ENCODE peak calls at places on chromosome 21, in ten cellular contexts. L is pancreas; N is CD8-positive, alpha-beta T cell; A is GM23338; R is heart left ventricle; C is neural progenitor cell; I is psoas muscle; U is PC-9; S is H9; T is IMR-90. H is an unnamed sample.

GRCh38 chr21:18940791-18941190 is 537.2 kb upstream of the TMPRSS15 start:
- DNase-seq in C (no peak), N (no peak), R (no peak), I (no peak), T (no peak), L (no peak), A (no peak), S (no peak), U (no peak), H (no peak)

GRCh38 chr21:46317710-46318463 is 5.8 kb downstream of the C21orf58 start:
- DNase-seq in S (peak), L (peak), U (peak), C (peak), I (no peak), R (peak), A (peak), T (no peak), N (no peak), H (no peak)

GRCh38 chr21:28516996-28517592 is 475.6 kb downstream of the LTN1 start:
- DNase-seq in C (peak), L (peak), A (peak), N (peak), I (peak), R (peak), T (no peak), S (peak), U (peak), H (no peak)

GRCh38 chr21:25342811-25343210 is 264.5 kb downstream of the MRPL39 start:
- DNase-seq in R (no peak), T (peak), A (no peak), N (no peak), U (no peak), C (no peak), I (no peak), S (no peak), L (no peak), H (no peak)

GRCh38 chr21:30336596-30336995 is 898 bp downstream of the KRTAP27-1 start:
- DNase-seq in I (no peak), A (no peak), N (no peak), C (no peak), R (no peak), T (no peak), U (no peak), S (no peak), L (no peak), H (no peak)

GRCh38 chr21:21200939-21201610 is 202.9 kb downstream of the NCAM2 start:
- DNase-seq in S (no peak), R (no peak), L (no peak), N (no peak), U (no peak), C (no peak), A (no peak), I (no peak), T (peak), H (no peak)

GRCh38 chr21:37225440-37225839 is 41.7 kb downstream of the VPS26C start:
- DNase-seq in A (no peak), R (no peak), S (no peak), C (no peak), I (no peak), U (no peak), T (no peak), N (peak), L (no peak), H (no peak)

GRCh38 chr21:28871388-28872015 is 121.2 kb downstream of the LTN1 start:
- DNase-seq in C (no peak), I (no peak), U (no peak), S (no peak), A (no peak), R (no peak), T (peak), N (no peak), L (no peak), H (no peak)

GRCh38 chr21:46226146-46226545 is 2.4 kb downstream of the LSS start:
- DNase-seq in N (no peak), I (no peak), A (no peak), R (no peak), T (peak), U (no peak), S (no peak), L (no peak), C (no peak), H (no peak)

GRCh38 chr21:15037894-15038293 is 26.9 kb downstream of the NRIP1 start:
- DNase-seq in N (no peak), L (no peak), A (no peak), U (no peak), S (no peak), I (no peak), R (no peak), C (no peak), T (no peak), H (no peak)

GRCh38 chr21:8989261-8989882 is 1532.0 kb upstream of the TPTE start:
- DNase-seq in R (no peak), A (peak), L (no peak), T (no peak), C (no peak), S (no peak), I (no peak), U (no peak), N (no peak), H (no peak)

GRCh38 chr21:37593015-37593414 is 226.4 kb downstream of the DYRK1A start:
- DNase-seq in I (no peak), T (no peak), L (no peak), S (peak), U (no peak), R (no peak), C (peak), N (no peak), A (peak), H (no peak)

DNA sequence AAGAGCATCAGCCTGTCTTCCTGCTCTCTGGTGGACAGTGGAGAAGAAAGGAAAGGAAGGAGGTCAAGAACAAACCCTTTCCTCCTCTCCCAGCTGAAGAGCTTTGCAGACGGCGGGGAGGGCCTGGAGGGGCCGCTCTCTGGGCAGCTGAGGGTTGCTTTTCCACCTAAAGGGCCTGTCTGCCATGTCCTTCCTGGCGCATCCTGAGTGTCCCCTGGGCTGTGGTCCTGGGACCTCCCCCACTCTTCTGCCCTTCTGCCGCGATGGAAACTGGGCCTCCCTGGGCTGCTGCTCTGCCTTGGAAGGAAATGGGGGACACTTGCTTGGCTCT is 107.0 kb downstream of the ETS2 start:
- DNase-seq in N (no peak), U (no peak), T (no peak), L (no peak), C (no peak), A (no peak), R (no peak), S (no peak), I (no peak), H (no peak)
- H3K27ac ChIP-seq in N (no peak), U (peak), T (no peak), L (peak), C (no peak), A (no peak), R (peak), S (no peak), I (peak), H (peak)

DNA sequence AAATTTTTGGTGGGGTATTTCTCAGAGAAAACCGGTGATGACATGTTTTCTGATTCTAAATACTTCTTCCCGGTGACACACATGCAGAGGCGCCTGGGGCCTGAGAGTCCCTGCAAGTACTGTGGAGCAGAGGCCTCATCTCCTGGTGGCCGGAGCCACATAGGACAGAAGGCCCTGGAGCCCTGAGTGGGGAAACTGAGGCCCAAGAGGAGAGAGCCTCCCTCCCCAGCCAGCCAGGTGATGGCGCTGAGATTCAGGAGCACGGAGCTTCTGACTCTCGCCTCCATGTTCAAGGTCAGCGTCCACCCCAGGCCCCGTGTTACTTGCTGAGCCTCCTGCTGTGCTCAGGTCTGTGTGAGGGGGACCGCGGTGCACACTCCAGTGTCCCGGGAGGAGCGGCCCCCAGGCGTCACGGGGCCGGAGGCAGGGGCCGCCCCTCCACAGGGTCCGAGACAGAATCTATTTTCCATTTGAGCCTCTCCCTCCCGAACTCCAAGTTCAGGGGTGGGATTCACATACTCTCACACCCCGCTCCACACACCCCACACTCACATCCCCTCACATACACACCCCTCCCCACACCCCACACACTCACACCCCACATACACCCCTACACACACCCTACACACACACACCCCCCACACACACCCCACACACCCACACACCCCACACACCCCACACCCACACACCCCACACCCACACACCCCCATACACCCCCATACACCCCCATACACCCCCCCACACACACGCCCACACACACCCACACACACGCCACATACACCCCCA is 43.8 kb downstream of the SLX9 start:
- DNase-seq in U (no peak), L (peak), T (no peak), N (no peak), S (no peak), C (no peak), R (peak), I (peak), A (no peak), H (no peak)
- TF ChIP-seq CTCF in U (no peak), L (no peak), T (no peak), N (no peak), S (no peak), C (no peak), R (no peak), I (no peak), A (no peak), H (no peak)

GRCh38 chr21:31420354-31420753 is 76.3 kb upstream of the TIAM1 start:
- DNase-seq in A (no peak), S (no peak), N (no peak), R (no peak), T (no peak), U (no peak), C (no peak), I (no peak), L (no peak), H (no peak)

GRCh38 chr21:31420988-31421387 is 76.9 kb upstream of the TIAM1 start:
- DNase-seq in L (no peak), A (no peak), S (no peak), C (no peak), T (no peak), R (no peak), U (no peak), I (no peak), N (no peak), H (no peak)

GRCh38 chr21:31416465-31416864 is 72.4 kb upstream of the TIAM1 start:
- DNase-seq in C (no peak), R (no peak), L (no peak), I (no peak), N (no peak), S (no peak), U (no peak), A (no peak), T (no peak), H (no peak)

GRCh38 chr21:31414601-31415000 is 70.5 kb upstream of the TIAM1 start:
- DNase-seq in L (no peak), A (no peak), T (no peak), I (no peak), U (no peak), R (no peak), S (no peak), C (no peak), N (no peak), H (no peak)

DNA sequence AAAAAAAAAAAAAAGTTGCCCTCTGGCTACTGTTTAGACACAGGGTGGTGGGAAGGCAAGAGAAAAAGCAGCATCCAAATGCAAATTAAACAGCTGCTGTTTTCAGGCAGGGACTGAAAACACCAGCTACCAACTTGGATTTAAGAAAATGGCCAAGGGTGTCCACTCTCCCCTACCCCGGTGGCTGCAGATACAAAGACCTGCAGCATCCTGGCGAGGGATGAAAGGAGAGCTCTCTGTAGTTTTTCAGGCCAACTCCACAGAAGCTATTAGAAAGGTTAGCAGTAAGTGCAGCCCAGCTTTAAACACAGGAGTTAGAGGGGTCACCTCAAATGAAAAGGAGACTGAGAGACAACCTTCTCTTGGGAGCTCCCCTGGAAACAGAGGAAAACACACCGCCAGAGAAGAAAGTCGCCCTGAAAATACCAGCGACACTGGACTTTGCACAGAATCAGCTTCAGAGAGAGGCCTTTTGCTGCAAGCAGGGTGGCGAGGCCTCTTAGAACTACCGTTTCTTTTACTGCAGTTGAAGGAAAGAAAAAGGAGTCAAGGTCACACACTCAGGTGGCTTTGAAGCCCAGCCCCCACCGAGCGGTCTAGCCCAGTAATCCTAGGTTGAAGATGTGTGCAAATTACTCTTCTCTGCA is 74.4 kb upstream of the TIAM1 start:
- DNase-seq in U (no peak), T (no peak), N (no peak), C (no peak), I (no peak), S (no peak), R (no peak), A (no peak), L (no peak), H (no peak)
- H3K27ac ChIP-seq in U (no peak), T (no peak), N (no peak), C (no peak), I (no peak), S (no peak), R (no peak), A (no peak), L (no peak), H (no peak)

DNA sequence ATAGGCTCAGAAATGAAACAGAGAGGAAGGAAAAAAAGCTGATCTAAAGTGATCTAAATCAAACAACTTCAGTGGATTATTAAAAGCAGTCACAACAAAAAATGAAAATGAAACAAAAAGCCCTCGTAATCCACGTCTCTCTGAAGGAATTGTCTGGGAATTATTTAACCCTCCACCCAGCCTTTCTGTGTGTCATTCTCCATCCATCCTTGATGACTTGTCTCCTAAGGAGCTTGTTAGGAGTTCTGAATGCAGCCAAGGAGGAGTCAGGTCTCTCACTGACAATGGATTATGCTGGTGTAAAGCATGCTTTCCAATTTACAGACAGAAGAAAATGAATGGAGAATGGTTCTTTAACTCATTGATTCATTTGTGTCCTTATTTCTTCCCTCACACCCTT is 359.3 kb upstream of the RUNX1 start:
- DNase-seq in U (no peak), T (peak), R (no peak), A (no peak), C (peak), L (no peak), S (no peak), N (no peak), I (no peak), H (no peak)
- TF ChIP-seq CTCF in U (no peak), T (no peak), R (no peak), A (no peak), C (no peak), L (no peak), S (no peak), N (no peak), I (no peak), H (no peak)

GRCh38 chr21:42264245-42265195 is 45.6 kb downstream of the ABCG1 start:
- DNase-seq in U (no peak), R (no peak), N (no peak), T (no peak), C (no peak), I (no peak), L (no peak), A (no peak), S (no peak), H (no peak)
- H3K27ac ChIP-seq in U (no peak), R (peak), N (no peak), T (no peak), C (no peak), I (peak), L (no peak), A (no peak), S (no peak), H (no peak)

GRCh38 chr21:26965567-26966359 is 1.1 kb downstream of the ADAMTS5 start:
- DNase-seq in A (peak), L (peak), T (peak), C (peak), I (peak), S (peak), N (no peak), U (no peak), R (peak), H (peak)
- TF ChIP-seq CTCF in A (peak), L (no peak), T (no peak), C (peak), I (peak), S (peak), N (no peak), U (no peak), R (peak), H (peak)

GRCh38 chr21:44051462-44051941 is 39.4 kb downstream of the TRAPPC10 start:
- DNase-seq in R (peak), A (no peak), I (peak), C (no peak), L (no peak), U (no peak), T (peak), N (peak), S (no peak), H (no peak)
- H3K27ac ChIP-seq in R (peak), A (peak), I (peak), C (no peak), L (no peak), U (no peak), T (peak), N (no peak), S (no peak), H (no peak)

GRCh38 chr21:33019885-33020557 is 5.7 kb upstream of the OLIG2 start:
- DNase-seq in C (peak), U (no peak), A (peak), S (peak), N (no peak), R (no peak), L (no peak), T (no peak), I (no peak), H (no peak)
- TF ChIP-seq CTCF in C (no peak), U (no peak), A (no peak), S (no peak), N (no peak), R (no peak), L (no peak), T (no peak), I (no peak), H (no peak)

DNA sequence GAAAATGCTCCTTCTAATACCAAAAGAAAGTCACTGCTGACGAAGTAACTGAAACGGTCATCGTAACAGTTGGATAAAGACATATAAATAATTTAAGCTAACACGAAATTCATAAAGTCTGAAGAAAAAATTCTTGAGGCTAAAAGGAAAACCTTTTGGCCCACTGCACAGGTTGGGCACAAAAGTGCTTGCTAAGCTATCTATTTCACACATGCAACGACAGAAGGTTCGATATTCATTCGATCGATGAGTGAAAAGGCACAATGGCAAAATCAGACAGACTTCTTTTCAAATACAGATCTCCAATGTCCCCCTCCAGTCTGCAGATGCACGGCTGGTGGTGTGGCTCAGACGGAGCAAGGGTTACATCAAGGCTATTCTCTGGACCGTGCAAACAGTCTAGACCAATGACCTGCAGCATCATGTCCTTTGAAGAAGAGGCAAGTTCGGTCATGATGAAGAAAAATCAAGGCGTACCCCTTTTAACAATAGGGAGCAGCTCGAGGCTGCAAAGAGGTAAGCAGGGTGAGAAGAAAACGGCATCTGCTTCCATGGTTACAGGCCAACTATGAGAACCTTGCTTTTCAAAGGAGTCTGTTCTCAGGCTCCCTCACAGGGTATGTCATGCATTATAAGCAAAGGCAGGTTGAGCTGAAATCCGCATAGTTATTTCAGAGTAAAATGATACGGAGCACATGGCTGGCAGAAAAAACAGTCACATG is 579.6 kb downstream of the USP25 start:
- DNase-seq in U (no peak), R (no peak), L (no peak), C (peak), T (no peak), N (no peak), A (peak), I (no peak), S (no peak), H (no peak)
- H3K27ac ChIP-seq in U (no peak), R (no peak), L (no peak), C (no peak), T (no peak), N (no peak), A (no peak), I (peak), S (no peak), H (no peak)

H was measured in ascending aorta.